ENCODE peak calls at places on chromosomes 2 and 18, in six cellular contexts. G is HepG2, W is K562, X is Panc1, O is GM12878, E is A549. J is an unnamed sample.

GRCh38 chr2:145287686-145288085 is 767.8 kb upstream of the ZEB2 start:
- DNase-seq in G (no peak), W (no peak), X (no peak), O (no peak), E (no peak), J (no peak)

GRCh38 chr2:177692042-177692823 is 299.7 kb downstream of the AGPS start:
- DNase-seq in G (peak; percentile 30), W (no peak), X (no peak), O (no peak), E (peak; percentile 6), J (no peak)

GRCh38 chr2:173574713-173575112 is 220.0 kb downstream of the CDCA7 start:
- DNase-seq in G (no peak), W (no peak), X (no peak), O (no peak), E (no peak), J (no peak)

GRCh38 chr18:59109375-59109774 is 30.3 kb upstream of the SEC11C start:
- DNase-seq in G (no peak), W (no peak), X (no peak), O (no peak), E (no peak), J (no peak)

GRCh38 chr2:148974126-148974525 is 64.4 kb upstream of the LYPD6B start:
- DNase-seq in G (no peak), W (no peak), X (no peak), O (no peak), E (no peak), J (no peak)

GRCh38 chr2:210617732-210618330 is 61.4 kb downstream of the CPS1 start:
- DNase-seq in G (peak; percentile 64), W (peak; percentile 19), X (peak; percentile 13), O (no peak), E (peak; percentile 15), J (peak; percentile 41)

GRCh38 chr2:230809677-230810251 is 55.0 kb upstream of the ITM2C start:
- DNase-seq in G (no peak), W (no peak), X (no peak), O (no peak), E (peak; percentile 13), J (no peak)

GRCh38 chr18:36411745-36412168 is 114.2 kb downstream of the FHOD3 start:
- DNase-seq in G (peak; percentile 21), W (peak; percentile 49), X (no peak), O (no peak), E (no peak), J (no peak)

GRCh38 chr2:6800553-6800952 is 65.2 kb downstream of the CMPK2 start:
- DNase-seq in G (peak; percentile 21), W (no peak), X (no peak), O (no peak), E (no peak), J (no peak)

GRCh38 chr2:102449370-102449974 is 23.6 kb upstream of the SLC9A4 start:
- DNase-seq in G (peak; percentile 23), W (peak; percentile 35), X (peak; percentile 22), O (no peak), E (peak; percentile 28), J (no peak)

GRCh38 chr18:74226666-74227065 is 65.1 kb downstream of the CYB5A start:
- DNase-seq in G (no peak), W (no peak), X (no peak), O (no peak), E (no peak), J (no peak)

DNA sequence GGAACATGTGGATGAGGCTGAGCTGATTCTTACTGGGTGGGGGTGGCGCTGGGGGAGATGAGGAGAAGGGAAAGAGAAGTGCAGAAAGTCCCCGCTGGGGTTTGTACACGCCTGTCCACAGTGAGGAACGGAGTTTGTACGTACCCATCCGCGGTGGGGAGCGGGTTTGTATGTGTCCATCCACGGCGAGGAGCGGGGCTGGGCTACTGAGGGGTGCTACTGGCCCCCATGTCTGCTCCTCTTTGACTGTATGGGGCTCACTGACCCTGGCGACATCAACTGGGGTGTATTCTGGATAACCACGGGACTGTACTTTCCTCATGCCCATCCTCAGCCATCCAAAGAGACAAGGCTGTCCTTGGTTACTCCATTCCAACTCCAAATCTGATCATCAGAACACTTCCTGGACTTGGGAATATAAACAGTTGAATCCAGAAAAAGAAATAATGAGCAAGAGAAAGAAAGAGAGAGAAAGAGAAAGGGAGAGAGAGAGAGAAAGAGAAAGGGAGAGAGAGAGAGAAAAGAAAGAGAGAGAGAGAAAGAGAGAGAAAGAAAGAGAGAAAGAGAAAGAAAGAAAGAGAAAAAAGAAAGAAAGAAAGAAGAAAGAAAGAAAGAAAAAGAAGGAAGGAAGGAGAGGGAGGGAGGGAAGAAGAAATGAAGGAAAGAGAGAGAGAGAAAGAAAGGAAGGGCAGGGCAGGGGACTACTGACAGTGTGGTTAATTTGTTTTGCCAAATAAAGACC is 21.0 kb downstream of the MAL start:
- DNase-seq in G (no peak), W (no peak), X (no peak), O (no peak), E (no peak), J (no peak)
- TF ChIP-seq REST in G (no peak), W (no peak), X (no peak), O (no peak), E (no peak), J (no peak)

GRCh38 chr2:100409461-100409860 is 8.0 kb downstream of the CHST10 start:
- DNase-seq in G (no peak), W (no peak), X (no peak), O (no peak), E (no peak), J (no peak)

GRCh38 chr2:100407108-100407507 is 10.4 kb downstream of the CHST10 start:
- DNase-seq in G (no peak), W (no peak), X (no peak), O (no peak), E (no peak), J (no peak)

GRCh38 chr2:100407600-100407999 is 9.9 kb downstream of the CHST10 start:
- DNase-seq in G (no peak), W (no peak), X (no peak), O (no peak), E (no peak), J (no peak)

GRCh38 chr2:100408941-100409340 is 8.5 kb downstream of the CHST10 start:
- DNase-seq in G (no peak), W (no peak), X (no peak), O (no peak), E (no peak), J (no peak)

GRCh38 chr2:100408104-100408503 is 9.4 kb downstream of the CHST10 start:
- DNase-seq in G (no peak), W (no peak), X (no peak), O (no peak), E (no peak), J (no peak)
- TF ChIP-seq CTCF in G (no peak), W (no peak), X (no peak), O (no peak), E (no peak), J (no peak)

GRCh38 chr2:236794074-236794473 is 224.4 kb downstream of the ACKR3 start:
- DNase-seq in G (no peak), W (no peak), X (no peak), O (no peak), E (no peak), J (no peak)

GRCh38 chr2:236794558-236794957 is 224.9 kb downstream of the ACKR3 start:
- DNase-seq in G (no peak), W (no peak), X (no peak), O (no peak), E (no peak), J (no peak)

GRCh38 chr2:236795861-236796219 is 226.2 kb downstream of the ACKR3 start:
- DNase-seq in G (no peak), W (no peak), X (no peak), O (no peak), E (no peak), J (no peak)

GRCh38 chr2:236793041-236794011 is 223.7 kb downstream of the ACKR3 start:
- DNase-seq in G (no peak), W (no peak), X (no peak), O (no peak), E (no peak), J (no peak)

GRCh38 chr2:236795176-236795860 is 225.7 kb downstream of the ACKR3 start:
- DNase-seq in G (no peak), W (no peak), X (no peak), O (no peak), E (no peak), J (no peak)
- H3K4me3 ChIP-seq in G (no peak overlapping the region), W (no peak overlapping the region), X (no peak overlapping the region), O (no peak overlapping the region), E (no peak overlapping the region), J (no peak overlapping the region)

GRCh38 chr2:239359194-239359912 is 41.5 kb downstream of the HDAC4 start:
- DNase-seq in G (no peak), W (no peak), X (no peak), O (no peak), E (no peak), J (no peak)

GRCh38 chr2:239360421-239361310 is 40.2 kb downstream of the HDAC4 start:
- DNase-seq in G (no peak), W (peak; percentile 31), X (no peak), O (no peak), E (no peak), J (no peak)

GRCh38 chr2:239360008-239360407 is 40.8 kb downstream of the HDAC4 start:
- DNase-seq in G (no peak), W (no peak), X (no peak), O (no peak), E (no peak), J (no peak)

GRCh38 chr2:239355724-239356123 is 45.1 kb downstream of the HDAC4 start:
- DNase-seq in G (no peak), W (no peak), X (no peak), O (no peak), E (no peak), J (no peak)

DNA sequence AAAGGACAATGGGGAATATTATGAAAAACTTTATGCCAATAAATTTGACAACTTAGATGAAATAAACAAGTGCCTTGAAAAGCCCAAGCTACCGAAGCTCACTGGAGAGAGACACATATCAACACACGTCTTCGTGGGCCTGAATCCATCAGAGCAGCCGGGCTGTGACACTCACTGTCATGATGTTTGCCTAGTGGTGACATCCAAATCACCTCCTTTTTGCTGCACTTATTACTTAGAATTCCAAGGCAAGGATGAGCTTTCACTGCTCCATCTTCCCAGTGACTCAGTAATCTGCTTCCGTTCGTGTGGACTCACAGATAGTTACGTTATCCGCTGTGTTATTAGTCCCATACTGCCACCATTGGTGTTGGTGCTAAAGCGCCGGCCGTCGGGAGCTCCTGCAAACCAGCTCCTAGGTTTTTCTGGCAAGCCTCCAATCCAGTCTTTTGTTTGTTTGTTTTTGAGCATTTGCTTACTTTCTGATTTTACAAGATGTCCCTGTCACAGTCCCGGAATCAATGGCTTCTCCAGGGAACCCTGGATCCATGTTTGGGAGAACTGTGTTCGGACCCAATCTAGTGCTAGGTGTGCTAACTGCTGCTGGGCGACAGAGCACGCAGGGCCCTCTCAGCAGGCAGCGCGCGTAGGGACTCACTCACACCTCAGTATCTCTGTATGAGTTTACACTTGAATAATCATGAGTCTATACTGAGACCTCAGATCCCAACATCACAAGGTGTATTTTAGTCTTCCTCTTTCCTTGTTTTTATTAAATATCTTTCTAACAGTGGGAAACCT is 42.7 kb downstream of the HDAC4 start:
- DNase-seq in G (no peak), W (no peak), X (no peak), O (no peak), E (no peak), J (no peak)
- TF ChIP-seq REST in G (no peak), W (no peak), X (no peak), O (no peak), E (no peak), J (no peak)

J was measured in HL-60.